ENCODE peak calls at places on chromosome 14, in five cellular contexts. L, R, F, U and T are unnamed samples.

GRCh38 chr14:104086661-104087461 is 1.4 kb downstream of the ASPG start:
- DNase-seq in L (no peak), R (no peak), F (no peak), U (peak), T (no peak)

GRCh38 chr14:77620222-77620865 is 3.9 kb upstream of the SPTLC2 start:
- DNase-seq in L (no peak), R (no peak), F (no peak), U (no peak), T (no peak)

GRCh38 chr14:79334272-79334671 is 877.0 kb downstream of the DIO2 start:
- DNase-seq in L (no peak), R (no peak), F (no peak), U (no peak), T (no peak)

GRCh38 chr14:63204407-63205280 is at the start of gene RHOJ:
- DNase-seq in L (peak), R (peak), F (no peak), U (no peak), T (no peak)

GRCh38 chr14:29671034-29671433 is 256.6 kb downstream of the PRKD1 start:
- DNase-seq in L (peak), R (no peak), F (no peak), U (no peak), T (no peak)

GRCh38 chr14:43894534-43894933 is 612.5 kb downstream of the FSCB start:
- DNase-seq in L (peak), R (no peak), F (no peak), U (no peak), T (peak)

GRCh38 chr14:81221579-81222102 is 882 bp upstream of the GTF2A1 start:
- DNase-seq in L (peak), R (peak), F (no peak), U (no peak), T (no peak)

GRCh38 chr14:31024577-31025334 is 693 bp upstream of the AP4S1 start:
- DNase-seq in L (no peak), R (no peak), F (no peak), U (no peak), T (no peak)

GRCh38 chr14:105146181-105146975 is 22.2 kb downstream of the JAG2 start:
- DNase-seq in L (no peak), R (no peak), F (no peak), U (no peak), T (no peak)

GRCh38 chr14:92945959-92946846 is 23.3 kb downstream of the CHGA start:
- DNase-seq in L (peak), R (no peak), F (no peak), U (no peak), T (no peak)

GRCh38 chr14:104096751-104097700 is 11.5 kb downstream of the ASPG start:
- DNase-seq in L (no peak), R (no peak), F (no peak), U (no peak), T (no peak)

GRCh38 chr14:68814376-68815287 is 21.8 kb upstream of the ZFP36L1 start:
- DNase-seq in L (peak), R (no peak), F (peak), U (no peak), T (peak)

GRCh38 chr14:96671218-96671617 is 126.0 kb upstream of the VRK1 start:
- DNase-seq in L (no peak), R (no peak), F (no peak), U (no peak), T (no peak)

GRCh38 chr14:54453252-54453651 is 12.1 kb upstream of the CNIH1 start:
- DNase-seq in L (no peak), R (no peak), F (no peak), U (no peak), T (no peak)

GRCh38 chr14:54105406-54105805 is 148.8 kb upstream of the BMP4 start:
- DNase-seq in L (no peak), R (no peak), F (no peak), U (no peak), T (no peak)

GRCh38 chr14:80645667-80646413 is 295.7 kb downstream of the CEP128 start:
- DNase-seq in L (no peak), R (no peak), F (no peak), U (no peak), T (no peak)

GRCh38 chr14:69133206-69134125 is 19.5 kb downstream of the DCAF5 start:
- DNase-seq in L (peak), R (no peak), F (no peak), U (no peak), T (no peak)

GRCh38 chr14:105285174-105285573 is 15.6 kb downstream of the BRF1 start:
- DNase-seq in L (no peak), R (no peak), F (no peak), U (no peak), T (no peak)

GRCh38 chr14:35088514-35088913 is 33.3 kb downstream of the PPP2R3C start:
- DNase-seq in L (no peak), R (no peak), F (no peak), U (no peak), T (no peak)

GRCh38 chr14:101927859-101928258 is 36.5 kb upstream of the DYNC1H1 start:
- DNase-seq in L (peak), R (no peak), F (no peak), U (no peak), T (no peak)

GRCh38 chr14:76950043-76951020 is 78.2 kb downstream of the IRF2BPL start:
- DNase-seq in L (peak), R (no peak), F (no peak), U (no peak), T (no peak)

GRCh38 chr14:100104523-100105300 is 39.5 kb downstream of the EVL start:
- DNase-seq in L (peak), R (no peak), F (no peak), U (no peak), T (no peak)